ENCODE peak calls at places on chromosomes 12 and 14, in eight cellular contexts. N, R, O, Q, K, Y, S and D are unnamed samples.

GRCh38 chr14:68544150-68544892 is 248.5 kb downstream of the ZFP36L1 start:
- DNase-seq in Q (peak), K (peak), S (peak), N (no peak), O (peak), R (no peak), Y (no peak), D (peak)

GRCh38 chr14:74906923-74907620 is 16.0 kb downstream of the RPS6KL1 start:
- DNase-seq in N (no peak), R (no peak), Q (no peak), O (no peak), Y (peak), S (peak), K (no peak), D (no peak)

GRCh38 chr12:52581481-52581880 is 7.8 kb upstream of the KRT74 start:
- DNase-seq in R (no peak), S (no peak), Y (no peak), N (no peak), K (peak), O (no peak), Q (no peak), D (no peak)

GRCh38 chr12:47509398-47509851 is 196.4 kb downstream of the RPAP3 start:
- DNase-seq in Q (no peak), N (no peak), O (no peak), K (no peak), S (no peak), Y (no peak), R (no peak), D (no peak)

GRCh38 chr14:105050551-105050897 is 14.7 kb downstream of the GPR132 start:
- DNase-seq in K (peak), N (peak), S (peak), R (peak), Y (peak), O (peak), Q (peak), D (no peak)

GRCh38 chr14:93859957-93860356 is 67.2 kb upstream of the FAM181A start:
- DNase-seq in R (no peak), K (no peak), Q (peak), N (no peak), S (peak), Y (no peak), O (no peak), D (no peak)

GRCh38 chr12:15278816-15279658 is 43.3 kb upstream of the PTPRO start:
- DNase-seq in Q (peak), N (no peak), O (peak), Y (peak), S (peak), R (no peak), K (peak), D (peak)

GRCh38 chr14:106039400-106039799 is 513.0 kb downstream of the TMEM121 start:
- DNase-seq in R (no peak), Q (no peak), O (no peak), Y (no peak), S (peak), N (no peak), K (no peak), D (peak)

GRCh38 chr14:91350813-91351507 is 66.7 kb downstream of the CCDC88C start:
- DNase-seq in R (no peak), Y (peak), N (no peak), O (no peak), Q (no peak), S (no peak), K (no peak), D (no peak)

GRCh38 chr14:89288114-89288513 is 128.9 kb downstream of the FOXN3 start:
- DNase-seq in Y (no peak), S (no peak), Q (no peak), N (peak), K (no peak), R (no peak), O (no peak), D (no peak)

GRCh38 chr14:90846511-90846910 is 30.3 kb upstream of the TTC7B start:
- DNase-seq in O (no peak), Y (no peak), N (no peak), Q (no peak), S (no peak), R (no peak), K (no peak), D (no peak)

GRCh38 chr14:71529855-71530254 is 402.4 kb upstream of the RGS6 start:
- DNase-seq in K (no peak), Q (no peak), N (no peak), Y (no peak), O (no peak), S (no peak), R (no peak), D (no peak)

GRCh38 chr12:121145221-121145620 is 12.5 kb downstream of the P2RX7 start:
- DNase-seq in K (no peak), Q (no peak), N (no peak), S (no peak), R (no peak), O (no peak), Y (no peak), D (no peak)

GRCh38 chr14:32370720-32371119 is 41.6 kb downstream of the AKAP6 start:
- DNase-seq in Y (no peak), K (no peak), R (no peak), Q (no peak), N (no peak), O (no peak), S (no peak), D (no peak)

GRCh38 chr14:99081880-99082279 is 190.1 kb downstream of the BCL11B start:
- DNase-seq in Q (no peak), Y (no peak), K (no peak), S (no peak), O (no peak), R (peak), N (no peak), D (peak)

GRCh38 chr14:35878272-35879140 is 52.4 kb downstream of the BRMS1L start:
- DNase-seq in R (no peak), K (no peak), Y (no peak), O (no peak), Q (peak), S (peak), N (no peak), D (no peak)

GRCh38 chr12:113244015-113244983 is 23.0 kb downstream of the TPCN1 start:
- DNase-seq in Y (peak), K (peak), Q (peak), N (no peak), S (peak), R (no peak), O (peak), D (no peak)

GRCh38 chr12:86660000-86660399 is 403.8 kb upstream of the MGAT4C start:
- DNase-seq in R (no peak), Y (no peak), O (no peak), Q (no peak), S (no peak), N (no peak), K (no peak), D (no peak)

GRCh38 chr14:96351986-96352385 is 11.2 kb downstream of the ATG2B start:
- DNase-seq in S (no peak), R (no peak), Q (no peak), O (no peak), Y (no peak), K (no peak), N (no peak), D (no peak)

GRCh38 chr14:74892745-74893144 is 11.0 kb downstream of the DLST start:
- DNase-seq in S (no peak), K (no peak), N (no peak), Y (no peak), Q (no peak), O (no peak), R (no peak), D (no peak)

GRCh38 chr12:68746572-68747180 is 700 bp downstream of the SLC35E3 start:
- DNase-seq in S (peak), N (peak), O (peak), Q (peak), Y (peak), R (no peak), K (peak), D (peak)

GRCh38 chr12:65881965-65882413 is 57.7 kb downstream of the HMGA2 start:
- DNase-seq in Q (peak), O (peak), Y (peak), K (peak), R (no peak), N (no peak), S (peak), D (peak)

GRCh38 chr14:89767861-89768268 is 186.7 kb downstream of the EFCAB11 start:
- DNase-seq in N (peak), O (no peak), S (peak), Y (no peak), R (no peak), K (no peak), Q (no peak), D (no peak)

GRCh38 chr14:92456215-92457017 is 57.2 kb upstream of the RIN3 start:
- DNase-seq in S (peak), K (peak), N (peak), R (peak), Y (peak), Q (peak), O (no peak), D (no peak)

GRCh38 chr12:121858662-121859572 is at the start of gene HPD:
- DNase-seq in Q (no peak), Y (no peak), N (peak), R (no peak), S (peak), O (no peak), K (peak), D (no peak)

GRCh38 chr12:51864701-51865469 is 16.4 kb upstream of the FIGNL2 start:
- DNase-seq in Q (no peak), K (no peak), N (no peak), O (no peak), Y (peak), R (no peak), S (no peak), D (no peak)

GRCh38 chr12:68342966-68343365 is 10.8 kb upstream of the MDM1 start:
- DNase-seq in K (no peak), Q (no peak), O (no peak), R (no peak), Y (no peak), N (no peak), S (no peak), D (no peak)

GRCh38 chr12:10241276-10241675 is 28.6 kb downstream of the GABARAPL1 start:
- DNase-seq in N (no peak), S (no peak), K (no peak), O (no peak), R (no peak), Y (no peak), Q (no peak), D (no peak)

GRCh38 chr12:27305673-27306504 is 26.7 kb upstream of the BMAL2 start:
- DNase-seq in K (no peak), N (peak), S (no peak), R (no peak), Y (no peak), O (no peak), Q (no peak), D (no peak)

GRCh38 chr14:99422220-99423010 is 58.2 kb downstream of the SETD3 start:
- DNase-seq in O (no peak), N (peak), Q (no peak), S (peak), Y (no peak), R (no peak), K (no peak), D (no peak)

DNA sequence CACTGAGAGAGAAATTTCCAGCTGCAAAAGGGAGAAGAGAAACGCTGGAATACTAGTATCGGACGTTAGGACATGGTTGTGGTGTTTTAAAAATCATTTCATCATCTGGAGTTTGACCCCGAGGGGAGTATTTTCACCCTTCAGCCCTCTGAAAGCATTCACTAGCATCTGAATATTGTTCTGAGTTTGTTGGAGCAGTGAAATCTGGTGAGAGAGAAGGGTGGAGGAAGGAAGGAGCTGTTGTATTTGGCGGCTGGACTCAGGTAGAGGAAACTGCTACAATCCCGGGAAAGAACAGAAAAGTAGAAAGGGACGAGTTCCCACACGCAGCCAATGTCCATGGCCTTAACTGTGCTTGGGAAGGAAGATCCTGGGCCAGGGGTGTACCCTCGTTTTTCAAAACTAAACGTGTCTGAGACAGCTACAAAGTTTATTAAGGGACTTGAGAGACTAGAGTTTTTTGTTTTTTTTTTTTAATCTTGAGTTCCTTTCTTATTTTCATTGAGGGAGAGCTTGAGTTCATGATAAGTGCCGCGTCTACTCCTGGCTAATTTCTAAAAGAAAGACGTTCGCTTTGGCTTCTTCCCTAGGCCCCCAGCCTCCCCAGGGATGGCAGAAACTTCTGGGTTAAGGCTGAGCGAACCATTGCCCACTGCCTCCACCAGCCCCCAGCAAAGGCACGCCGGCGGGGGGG is 870 bp upstream of the CDKN1B start:
- DNase-seq in K (no peak), S (no peak), Q (no peak), N (peak), Y (no peak), R (no peak), O (no peak), D (peak)
- TF ChIP-seq POLR2AphosphoS5 in K (no peak), S (no peak), Q (no peak), N (peak), Y (no peak), R (no peak), O (no peak), D (no peak)

DNA sequence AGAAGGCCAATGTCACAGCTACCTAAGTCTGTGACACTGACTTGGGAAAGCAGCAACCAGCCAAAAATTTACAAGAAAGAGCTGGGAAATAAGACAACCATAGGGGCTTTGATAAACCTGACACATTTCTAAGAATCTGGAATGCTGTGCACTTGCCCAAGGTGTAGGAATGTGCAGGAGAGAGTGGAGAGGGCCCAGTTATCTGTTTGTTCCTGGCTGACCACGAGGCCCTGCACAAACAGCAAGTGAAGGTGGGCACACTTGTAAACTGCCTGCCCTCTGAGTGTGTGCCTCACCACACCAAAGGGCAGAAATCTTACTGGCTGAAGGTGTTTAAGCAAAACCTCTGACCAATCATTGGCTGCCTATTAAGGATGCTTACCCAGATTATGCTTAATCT is 27.3 kb downstream of the DLK1 start:
- DNase-seq in K (no peak), O (no peak), Q (no peak), S (no peak), N (peak), Y (no peak), R (no peak), D (no peak)
- TF ChIP-seq POLR2A in K (no peak), O (no peak), Q (no peak), S (no peak), N (no peak), Y (no peak), R (no peak), D (no peak)

GRCh38 chr14:69612759-69613145 is 1.4 kb downstream of the SUSD6 start:
- DNase-seq in Y (no peak), K (no peak), S (no peak), Q (no peak), O (no peak), N (no peak), R (no peak), D (no peak)
- H3K27ac ChIP-seq in Y (peak), K (peak), S (peak), Q (peak), O (peak), N (peak), R (peak), D (peak)

GRCh38 chr14:103000291-103000921 is 56.9 kb downstream of the CDC42BPB start:
- DNase-seq in O (no peak), R (no peak), Y (no peak), N (no peak), S (no peak), K (no peak), Q (no peak), D (no peak)
- TF ChIP-seq POLR2AphosphoS5 in O (no peak), R (no peak), Y (no peak), N (no peak), S (no peak), K (no peak), Q (no peak), D (no peak)

GRCh38 chr12:4274396-4274959 is 916 bp downstream of the CCND2 start:
- DNase-seq in K (peak), Q (no peak), O (no peak), S (no peak), R (no peak), N (no peak), Y (peak), D (no peak)

GRCh38 chr12:4272014-4272975 is 1.3 kb upstream of the CCND2 start:
- DNase-seq in R (no peak), S (peak), Y (peak), K (peak), N (no peak), O (peak), Q (peak), D (peak)

GRCh38 chr12:4274960-4275868 is 1.7 kb downstream of the CCND2 start:
- DNase-seq in K (no peak), R (no peak), S (no peak), O (no peak), N (no peak), Q (no peak), Y (peak), D (peak)

GRCh38 chr12:4272976-4273650 is 449 bp upstream of the CCND2 start:
- DNase-seq in N (no peak), Q (no peak), R (no peak), O (no peak), K (no peak), S (no peak), Y (no peak), D (no peak)

GRCh38 chr12:4273651-4274395 is at the start of gene CCND2:
- DNase-seq in Y (peak), Q (peak), N (no peak), K (peak), R (no peak), S (peak), O (peak), D (peak)
- TF ChIP-seq POLR2A in Y (peak), Q (no peak), N (no peak), K (peak), R (peak), S (peak), O (no peak), D (peak)

DNA sequence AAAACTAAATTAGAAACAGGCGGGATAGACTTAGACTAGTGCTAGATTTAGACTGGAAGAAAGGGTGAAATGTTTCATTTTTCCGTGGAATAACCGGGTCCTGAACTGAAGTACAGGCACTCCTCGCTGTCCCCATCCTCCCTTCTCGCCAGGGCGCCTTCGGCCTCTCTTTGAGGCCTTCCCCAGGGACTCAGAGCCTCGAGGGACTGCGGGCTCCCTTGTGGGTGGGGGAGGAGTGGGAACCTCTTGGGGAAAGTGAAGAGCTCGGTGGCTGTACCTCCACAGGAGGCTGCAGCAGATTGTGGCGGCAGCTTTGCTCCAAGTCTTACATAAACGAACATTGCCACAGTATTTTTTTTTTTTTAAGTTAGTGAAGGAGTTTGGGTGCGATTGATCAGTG is 1988.8 kb upstream of the FLRT2 start:
- DNase-seq in Q (no peak), R (no peak), S (no peak), N (no peak), Y (no peak), O (no peak), K (no peak), D (no peak)
- H3K27ac ChIP-seq in Q (no peak), R (no peak), S (no peak), N (no peak), Y (no peak), O (no peak), K (no peak), D (no peak)